ENCODE peak calls at places on chromosomes 16 and 17, in eight cellular contexts. X is lower leg skin; Q is activated CD4-positive, alpha-beta T cell treated with anti-CD3 and anti-CD28 coated beads, Interleukin-2, amount 10 ng/mL, durations not matched to agents 24 days and 14 days; I is stimulated activated CD4-positive, alpha-beta T cell treated with anti-CD3 and anti-CD28 coated beads, Interleukin-15, amount 100 ng/mL, for 24 hours; V is non-pigmented ciliary epithelial cell; R is WTC11; Y is mammary epithelial cell; F is hepatic stellate cell. H is an unnamed sample.
A peak's percentile ranks its signal among the peaks of the same experiment; 100 is the strongest.

GRCh38 chr16:57167951-57168350 is 17.9 kb downstream of the PSME3IP1 start:
- DNase-seq in F (peak; percentile 62), V (peak; percentile 48), Q (peak; percentile 82), I (no peak), Y (peak; percentile 34), R (no peak), X (no peak), H (no peak)

GRCh38 chr16:64122177-64122576 is 999.7 kb downstream of the CDH11 start:
- DNase-seq in V (no peak), Y (peak; percentile 45), X (no peak), F (no peak), Q (no peak), I (no peak), R (no peak), H (no peak)

GRCh38 chr17:50147841-50148225 is 2.6 kb downstream of the PPP1R9B start:
- DNase-seq in Y (no peak), X (no peak), I (no peak), V (no peak), R (no peak), Q (no peak), F (peak; percentile 82), H (peak; percentile 55)

GRCh38 chr16:89471225-89471624 is 19.1 kb downstream of the ANKRD11 start:
- DNase-seq in R (no peak), Y (peak; percentile 69), V (peak; percentile 64), Q (no peak), I (no peak), X (no peak), F (peak; percentile 84), H (no peak)

GRCh38 chr17:9959377-9959981 is 54.4 kb upstream of the RCVRN start:
- DNase-seq in F (no peak), I (peak; percentile 57), V (peak; percentile 15), Q (peak; percentile 73), X (no peak), Y (peak; percentile 12), R (peak; percentile 83), H (no peak)

GRCh38 chr16:70162041-70162451 is 11.5 kb upstream of the CLEC18C start:
- DNase-seq in R (no peak), F (peak; percentile 83), Q (no peak), V (peak; percentile 41), I (no peak), Y (peak; percentile 69), X (peak; percentile 9), H (no peak)

GRCh38 chr17:39385040-39385439 is 16.4 kb downstream of the FBXL20 start:
- DNase-seq in Y (no peak), X (no peak), I (no peak), V (no peak), R (no peak), F (no peak), Q (no peak), H (no peak)

GRCh38 chr16:15671530-15672117 is 21.6 kb downstream of the NDE1 start:
- DNase-seq in X (no peak), Q (peak; percentile 61), F (no peak), I (no peak), R (no peak), V (no peak), Y (no peak), H (no peak)

H was measured in right lobe of liver.